ENCODE peak calls at places on chromosome 9, in seven cellular contexts. C, J, L, I, O, T and Q are unnamed samples.

GRCh38 chr9:70802206-70802605 is 319.2 kb downstream of the TRPM3 start:
- DNase-seq in I (no peak), O (no peak), J (no peak), C (no peak), T (no peak), L (no peak), Q (peak; percentile 80)

GRCh38 chr9:70013598-70014196 is 30.0 kb upstream of the MAMDC2 start:
- DNase-seq in C (no peak), T (no peak), J (no peak), L (no peak), O (no peak), I (no peak), Q (no peak)

GRCh38 chr9:120846251-120846869 is 3.6 kb upstream of the PSMD5 start:
- DNase-seq in T (no peak), J (no peak), I (no peak), O (no peak), L (peak; percentile 54), C (no peak), Q (no peak)

GRCh38 chr9:12640021-12640587 is 53.1 kb upstream of the TYRP1 start:
- DNase-seq in L (no peak), J (no peak), O (peak; percentile 29), T (no peak), I (no peak), C (no peak), Q (peak; percentile 63)

GRCh38 chr9:18297532-18297872 is 176.5 kb upstream of the ADAMTSL1 start:
- DNase-seq in T (no peak), L (no peak), O (no peak), J (no peak), I (peak; percentile 42), C (no peak), Q (no peak)

GRCh38 chr9:126661521-126662251 is 48.0 kb downstream of the LMX1B start:
- DNase-seq in T (no peak), J (no peak), L (no peak), O (no peak), I (peak; percentile 80), C (no peak), Q (peak; percentile 18)

GRCh38 chr9:78210841-78211301 is 25.0 kb upstream of the CEP78 start:
- DNase-seq in J (no peak), L (no peak), I (no peak), T (no peak), O (no peak), C (no peak), Q (no peak)

GRCh38 chr9:114681594-114682332 is at the start of gene TEX48:
- DNase-seq in L (peak; percentile 67), O (peak; percentile 35), C (peak; percentile 79), J (peak; percentile 65), I (peak; percentile 75), T (no peak), Q (peak; percentile 79)

GRCh38 chr9:134807726-134808125 is 72.9 kb upstream of the FCN2 start:
- DNase-seq in C (no peak), T (no peak), I (no peak), O (no peak), J (no peak), L (no peak), Q (peak; percentile 71)

GRCh38 chr9:272251-273213 is 57.9 kb downstream of the DOCK8 start:
- DNase-seq in O (no peak), J (peak; percentile 29), T (no peak), C (no peak), I (no peak), L (peak; percentile 77), Q (no peak)

GRCh38 chr9:110821064-110821463 is 152.5 kb downstream of the MUSK start:
- DNase-seq in L (no peak), C (no peak), O (no peak), T (no peak), I (no peak), J (no peak), Q (no peak)

GRCh38 chr9:33265211-33265885 is 499 bp downstream of the CHMP5 start:
- DNase-seq in O (no peak), J (no peak), I (no peak), T (no peak), C (peak; percentile 49), L (no peak), Q (no peak)

GRCh38 chr9:134025606-134026541 is 593 bp downstream of the BRD3OS start:
- DNase-seq in L (peak; percentile 35), J (peak; percentile 23), O (peak; percentile 65), T (no peak), C (peak; percentile 63), I (peak; percentile 68), Q (peak; percentile 45)

GRCh38 chr9:28841795-28842194 is 1268.5 kb upstream of the C9orf72 start:
- DNase-seq in L (no peak), T (no peak), J (no peak), O (no peak), C (no peak), I (no peak), Q (no peak)

GRCh38 chr9:97904725-97905124 is 17.6 kb downstream of the TRMO start:
- DNase-seq in O (no peak), T (no peak), C (no peak), L (peak; percentile 62), J (no peak), I (no peak), Q (no peak)

GRCh38 chr9:36728651-36729520 is 156.2 kb downstream of the MELK start:
- DNase-seq in C (peak; percentile 52), O (peak; percentile 84), I (peak; percentile 97), J (peak; percentile 61), T (peak; percentile 48), L (peak; percentile 36), Q (peak; percentile 89)

GRCh38 chr9:3809724-3810123 is 283.9 kb upstream of the RFX3 start:
- DNase-seq in I (no peak), O (no peak), J (no peak), L (no peak), T (no peak), C (no peak), Q (no peak)

GRCh38 chr9:136648746-136649145 is 14.0 kb upstream of the EGFL7 start:
- DNase-seq in C (peak; percentile 48), O (no peak), T (no peak), L (no peak), I (no peak), J (no peak), Q (peak; percentile 42)

GRCh38 chr9:134474058-134474370 is 147.8 kb downstream of the RXRA start:
- DNase-seq in J (no peak), C (no peak), L (no peak), O (no peak), T (no peak), I (no peak), Q (peak; percentile 70)

GRCh38 chr9:99465231-99465891 is 243.3 kb downstream of the SEC61B start:
- DNase-seq in C (no peak), T (peak; percentile 13), L (no peak), O (no peak), J (no peak), I (no peak), Q (no peak)

GRCh38 chr9:79768199-79768598 is 196.4 kb downstream of the TLE4 start:
- DNase-seq in T (no peak), L (no peak), O (no peak), J (no peak), C (no peak), I (no peak), Q (no peak)